ENCODE peak calls at places on chromosomes 13 and 19, in four cellular contexts. C is uterus, O is endothelial cell of umbilical vein, P is heart left ventricle. K is an unnamed sample.

GRCh38 chr13:93810264-93810663 is 583.7 kb downstream of the GPC6 start:
- DNase-seq in C (no peak), O (no peak), P (no peak), K (no peak)

GRCh38 chr19:15551183-15552004 is 43.1 kb downstream of the CYP4F22 start:
- DNase-seq in C (peak; percentile 22), O (no peak), P (peak; percentile 31), K (no peak)

GRCh38 chr19:32676186-32676894 is 692 bp downstream of the RGS9BP start:
- DNase-seq in C (no peak), O (peak; percentile 12), P (no peak), K (no peak)

GRCh38 chr13:109569938-109570711 is 216.3 kb downstream of the IRS2 start:
- DNase-seq in C (no peak), O (no peak), P (no peak), K (no peak)

GRCh38 chr13:66886248-66886647 is 343.9 kb downstream of the PCDH9 start:
- DNase-seq in C (no peak), O (no peak), P (no peak), K (no peak)

GRCh38 chr19:50562329-50562728 is 5.9 kb downstream of the LRRC4B start:
- DNase-seq in C (no peak), O (no peak), P (no peak), K (no peak)

GRCh38 chr19:15402411-15403150 is 16.2 kb downstream of the AKAP8L start:
- DNase-seq in C (no peak), O (no peak), P (peak; percentile 78), K (no peak)

GRCh38 chr13:23510544-23510916 is 59.7 kb upstream of the TNFRSF19 start:
- DNase-seq in C (no peak), O (no peak), P (no peak), K (no peak)

GRCh38 chr13:104086759-104087158 is 1020.5 kb upstream of the SLC10A2 start:
- DNase-seq in C (no peak), O (no peak), P (no peak), K (no peak)

GRCh38 chr13:40389081-40389641 is 277.3 kb downstream of the FOXO1 start:
- DNase-seq in C (no peak), O (no peak), P (no peak), K (no peak)

GRCh38 chr13:110726726-110727125 is 13.2 kb downstream of the ING1 start:
- DNase-seq in C (no peak), O (no peak), P (no peak), K (no peak)

DNA sequence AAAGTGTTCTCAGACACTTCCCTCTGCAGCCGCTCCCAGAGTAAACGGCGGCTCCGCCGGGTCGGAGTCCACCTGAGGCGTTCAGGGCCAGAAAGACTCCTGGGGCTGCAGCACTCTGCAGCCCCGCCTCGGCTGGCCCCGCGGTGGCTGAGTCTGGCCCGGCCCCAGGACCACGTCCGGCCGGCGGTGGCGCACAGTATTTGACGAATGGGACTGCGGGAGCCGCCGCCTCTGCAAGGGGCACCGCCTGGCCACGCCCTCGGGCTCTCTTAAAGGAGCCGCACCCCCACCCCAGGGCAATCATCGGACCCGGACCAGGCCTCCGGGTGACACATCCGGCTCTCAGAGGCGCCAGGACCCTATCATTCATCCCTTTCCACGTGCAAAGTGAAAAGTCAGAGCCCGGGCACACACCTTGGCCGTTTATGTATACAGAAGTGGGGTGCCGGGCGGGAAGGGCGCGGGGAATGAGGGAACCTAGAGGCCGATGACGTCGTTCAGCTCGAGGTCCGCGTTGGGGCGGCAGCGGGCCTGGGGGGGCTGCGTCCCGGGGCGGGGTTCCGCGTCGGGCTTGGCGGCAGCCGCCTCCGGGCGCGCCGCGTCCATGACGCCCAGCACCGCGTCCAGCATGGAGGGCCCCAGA is 1.2 kb upstream of the LENG9 start:
- DNase-seq in C (peak; percentile 75), O (peak; percentile 72), P (peak; percentile 95), K (peak; percentile 89)
- H3K4me1 ChIP-seq in C (no peaks in the 10 kb centered on the region), O (peaks cover 37% of the 10 kb centered on the region), P (peaks cover 36% of the 10 kb centered on the region), K (peaks cover 17% of the 10 kb centered on the region)

DNA sequence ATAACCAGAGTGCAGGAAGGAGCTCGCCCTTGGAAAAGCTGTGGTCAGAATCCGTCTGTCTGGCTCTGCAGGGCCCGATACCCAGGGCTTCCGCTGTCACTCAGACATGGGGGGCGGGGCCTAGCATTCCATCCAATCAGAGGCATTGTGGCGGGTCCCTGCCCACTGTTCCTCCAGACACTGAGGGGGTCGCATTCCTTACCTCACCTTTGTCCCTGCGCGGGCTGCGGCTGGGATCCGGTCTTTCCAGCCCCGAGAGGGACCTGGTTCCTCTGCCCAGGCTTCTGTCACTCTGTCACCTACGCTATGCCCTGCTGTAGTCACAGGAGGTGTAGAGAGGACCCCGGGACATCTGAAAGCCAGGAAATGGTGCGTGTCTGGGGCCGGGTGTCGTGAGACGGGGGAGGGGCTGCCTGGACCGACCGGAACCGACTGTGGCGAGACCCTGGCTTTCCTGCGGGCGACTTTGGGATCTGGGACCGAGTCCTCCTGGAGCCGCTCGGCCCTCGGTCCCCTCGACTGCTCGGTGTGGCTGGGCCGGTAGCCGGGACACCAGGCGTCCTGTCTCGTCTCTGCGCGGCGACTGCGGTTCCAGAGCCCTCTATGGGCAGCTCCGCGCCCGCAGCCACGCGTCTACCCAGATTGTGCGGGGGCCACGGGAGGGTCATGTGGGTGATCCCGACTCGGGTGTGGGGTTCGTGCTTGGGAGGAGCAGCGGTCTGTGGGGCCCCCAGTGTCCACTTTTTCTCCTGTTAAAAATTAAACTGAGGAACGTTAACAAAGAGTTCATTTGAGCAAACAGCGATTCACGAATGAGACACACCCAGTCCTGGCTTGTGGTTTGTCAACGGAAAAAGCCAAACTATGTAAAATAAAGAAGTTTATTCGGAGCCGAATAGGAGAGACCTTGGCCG is at the start of gene ZNF69:
- DNase-seq in C (peak; percentile 75), O (peak; percentile 33), P (peak; percentile 94), K (peak; percentile 92)
- TF ChIP-seq CTCF in C (no peak), O (no peak), P (no peak), K (no peak)

GRCh38 chr13:99299545-99300341 is 7.5 kb downstream of the GPR183 start:
- DNase-seq in C (no peak), O (no peak), P (no peak), K (no peak)
- H3K4me1 ChIP-seq in C (no peaks in the 10 kb centered on the region), O (no peaks in the 10 kb centered on the region), P (no peaks in the 10 kb centered on the region), K (peaks cover 2% of the 10 kb centered on the region)

GRCh38 chr19:56959211-56959610 is 118.7 kb upstream of the PEG3 start:
- DNase-seq in C (no peak), O (no peak), P (no peak), K (no peak)
- TF ChIP-seq CTCF in C (no peak), O (no peak), P (no peak), K (no peak)

GRCh38 chr19:1855828-1856255 is 7.5 kb downstream of the KLF16 start:
- DNase-seq in C (no peak), O (no peak), P (no peak), K (no peak)

GRCh38 chr19:1853295-1854031 is 5.2 kb upstream of the REXO1 start:
- DNase-seq in C (no peak), O (peak; percentile 79), P (peak; percentile 83), K (peak; percentile 81)

GRCh38 chr19:1855040-1855827 is 7.0 kb upstream of the REXO1 start:
- DNase-seq in C (peak; percentile 66), O (peak; percentile 84), P (peak; percentile 96), K (peak; percentile 87)

GRCh38 chr19:1854032-1854541 is 5.8 kb upstream of the REXO1 start:
- DNase-seq in C (no peak), O (no peak), P (no peak), K (no peak)

GRCh38 chr19:1854542-1855039 is 6.3 kb upstream of the REXO1 start:
- DNase-seq in C (no peak), O (no peak), P (peak; percentile 83), K (no peak)
- H3K4me1 ChIP-seq in C (peaks cover 26% of the 10 kb centered on the region), O (peaks cover 32% of the 10 kb centered on the region), P (peaks cover 63% of the 10 kb centered on the region), K (no peaks in the 10 kb centered on the region)

GRCh38 chr19:46823049-46823448 is 27.6 kb downstream of the AP2S1 start:
- DNase-seq in C (no peak), O (no peak), P (no peak), K (no peak)

GRCh38 chr19:46828484-46828883 is 22.2 kb downstream of the AP2S1 start:
- DNase-seq in C (no peak), O (peak; percentile 30), P (no peak), K (no peak)

GRCh38 chr19:46825731-46826055 is 25.0 kb downstream of the AP2S1 start:
- DNase-seq in C (no peak), O (no peak), P (no peak), K (no peak)

GRCh38 chr19:46821512-46822359 is 28.9 kb downstream of the AP2S1 start:
- DNase-seq in C (no peak), O (no peak), P (peak; percentile 49), K (no peak)

DNA sequence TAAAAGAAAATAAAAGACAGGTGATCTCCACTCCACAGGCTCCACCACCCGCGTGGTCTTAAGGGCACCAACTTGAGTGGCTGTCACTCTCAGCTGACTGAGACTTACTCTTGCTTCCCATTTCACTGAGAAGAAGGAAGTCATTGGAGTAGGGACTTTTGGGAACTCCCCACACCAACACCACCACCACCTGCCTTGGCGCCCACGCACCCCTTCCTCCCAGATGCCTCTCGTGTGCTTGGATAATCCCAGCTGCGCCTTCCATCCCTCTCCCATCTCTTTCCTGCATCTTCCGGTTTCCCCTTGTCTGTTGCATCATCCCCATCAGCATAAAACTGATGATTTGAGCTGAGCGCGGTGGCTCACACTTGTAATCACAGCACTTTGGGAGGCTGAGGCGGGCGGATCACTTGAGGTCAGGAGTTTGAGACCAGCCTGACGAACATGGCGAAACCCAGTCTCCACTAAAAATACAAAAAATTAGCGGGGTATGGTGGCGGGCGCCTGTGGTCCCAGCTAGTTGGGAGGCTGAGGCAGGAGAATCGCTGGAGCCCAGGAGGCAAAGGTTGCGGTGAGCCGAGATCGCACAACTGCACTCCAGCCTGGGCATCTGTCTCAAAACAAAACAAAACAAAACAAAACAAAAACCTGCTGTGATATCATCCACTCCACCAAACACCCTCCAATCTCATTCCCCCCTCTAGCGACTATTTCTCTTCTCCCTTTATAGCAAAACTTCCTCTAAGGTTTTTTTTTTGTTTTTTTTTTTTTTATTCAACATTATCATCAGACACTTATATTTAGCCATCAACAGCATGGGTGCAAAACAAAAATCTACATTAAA is 25.5 kb downstream of the AP2S1 start:
- DNase-seq in C (no peak), O (no peak), P (no peak), K (no peak)
- TF ChIP-seq CTCF in C (no peak), O (no peak), P (no peak), K (no peak)

GRCh38 chr19:38660724-38661123 is 13.3 kb downstream of the ACTN4 start:
- DNase-seq in C (no peak), O (no peak), P (no peak), K (no peak)

GRCh38 chr19:38656171-38656981 is 8.9 kb downstream of the ACTN4 start:
- DNase-seq in C (no peak), O (no peak), P (no peak), K (no peak)

GRCh38 chr19:38657633-38658222 is 10.3 kb downstream of the ACTN4 start:
- DNase-seq in C (no peak), O (peak; percentile 36), P (no peak), K (no peak)

GRCh38 chr19:38661166-38661565 is 13.7 kb downstream of the ACTN4 start:
- DNase-seq in C (no peak), O (no peak), P (no peak), K (no peak)

GRCh38 chr19:38658462-38659306 is 11.2 kb downstream of the ACTN4 start:
- DNase-seq in C (peak; percentile 81), O (peak; percentile 98), P (no peak), K (peak; percentile 67)
- H3K4me1 ChIP-seq in C (peaks cover 67% of the 10 kb centered on the region), O (peaks cover 66% of the 10 kb centered on the region), P (peaks cover 100% of the 10 kb centered on the region), K (peaks cover 37% of the 10 kb centered on the region)

K was measured in lung.